ENCODE peak calls at places on chromosome 12, in nine cellular contexts. E is cardiac muscle cell; U is astrocyte; V is fibroblast of mammary gland; W is small intestine; R is Caco-2; X is heart right ventricle; A is effector memory CD4-positive, alpha-beta T cell; N is brain microvascular endothelial cell. L is an unnamed sample.

GRCh38 chr12:94187351-94187750 is 39.0 kb downstream of the PLXNC1 start:
- DNase-seq in E (no peak), W (no peak), N (no peak), R (no peak), X (no peak), A (no peak), U (no peak), V (peak), L (no peak)

GRCh38 chr12:84077692-84078091 is 834.9 kb downstream of the SLC6A15 start:
- DNase-seq in R (no peak), X (no peak), W (no peak), U (no peak), N (no peak), E (no peak), A (no peak), V (no peak), L (no peak)

GRCh38 chr12:64194333-64195149 is 27.6 kb downstream of the KICS2 start:
- DNase-seq in E (no peak), V (no peak), X (no peak), N (no peak), W (no peak), R (no peak), U (peak), A (no peak), L (no peak)

GRCh38 chr12:6950944-6951540 is at the start of gene PTPN6:
- DNase-seq in V (no peak), A (no peak), E (no peak), X (no peak), W (peak), R (no peak), N (no peak), U (no peak), L (peak)

GRCh38 chr12:57632369-57632897 is 568 bp downstream of the B4GALNT1 start:
- DNase-seq in R (no peak), E (no peak), U (no peak), A (no peak), N (no peak), W (no peak), X (no peak), V (no peak), L (no peak)

GRCh38 chr12:32548691-32549412 is 130.2 kb upstream of the DNM1L start:
- DNase-seq in X (peak), E (no peak), N (peak), A (no peak), U (peak), V (peak), R (no peak), W (no peak), L (no peak)

GRCh38 chr12:112107728-112108447 is 695 bp downstream of the NAA25 start:
- DNase-seq in R (peak), X (peak), E (peak), V (no peak), W (no peak), N (no peak), U (no peak), A (no peak), L (peak)

GRCh38 chr12:102800565-102800964 is 116.5 kb downstream of the PAH start:
- DNase-seq in X (no peak), V (no peak), N (no peak), U (no peak), A (no peak), R (no peak), E (no peak), W (no peak), L (no peak)

GRCh38 chr12:3102721-3103410 is 25.7 kb downstream of the TSPAN9 start:
- DNase-seq in R (no peak), N (no peak), X (no peak), E (no peak), U (no peak), A (no peak), W (no peak), V (no peak), L (no peak)

GRCh38 chr12:124286414-124286813 is 8.5 kb upstream of the RFLNA start:
- DNase-seq in X (no peak), W (peak), N (no peak), U (peak), R (no peak), A (no peak), E (no peak), V (no peak), L (no peak)

GRCh38 chr12:109460538-109460937 is 16.6 kb downstream of the KCTD10 start:
- DNase-seq in E (no peak), W (no peak), A (no peak), R (no peak), N (no peak), V (no peak), X (no peak), U (no peak), L (no peak)

GRCh38 chr12:109462868-109463692 is 14.0 kb downstream of the KCTD10 start:
- DNase-seq in N (peak), A (no peak), V (peak), X (peak), R (peak), E (peak), W (peak), U (peak), L (peak)

GRCh38 chr12:109461049-109461845 is 15.9 kb downstream of the KCTD10 start:
- DNase-seq in R (peak), W (peak), A (no peak), E (peak), U (peak), X (peak), N (peak), V (peak), L (no peak)

GRCh38 chr12:109463776-109464175 is 13.3 kb downstream of the KCTD10 start:
- DNase-seq in R (no peak), E (no peak), W (no peak), N (no peak), A (no peak), X (no peak), U (no peak), V (peak), L (no peak)

DNA sequence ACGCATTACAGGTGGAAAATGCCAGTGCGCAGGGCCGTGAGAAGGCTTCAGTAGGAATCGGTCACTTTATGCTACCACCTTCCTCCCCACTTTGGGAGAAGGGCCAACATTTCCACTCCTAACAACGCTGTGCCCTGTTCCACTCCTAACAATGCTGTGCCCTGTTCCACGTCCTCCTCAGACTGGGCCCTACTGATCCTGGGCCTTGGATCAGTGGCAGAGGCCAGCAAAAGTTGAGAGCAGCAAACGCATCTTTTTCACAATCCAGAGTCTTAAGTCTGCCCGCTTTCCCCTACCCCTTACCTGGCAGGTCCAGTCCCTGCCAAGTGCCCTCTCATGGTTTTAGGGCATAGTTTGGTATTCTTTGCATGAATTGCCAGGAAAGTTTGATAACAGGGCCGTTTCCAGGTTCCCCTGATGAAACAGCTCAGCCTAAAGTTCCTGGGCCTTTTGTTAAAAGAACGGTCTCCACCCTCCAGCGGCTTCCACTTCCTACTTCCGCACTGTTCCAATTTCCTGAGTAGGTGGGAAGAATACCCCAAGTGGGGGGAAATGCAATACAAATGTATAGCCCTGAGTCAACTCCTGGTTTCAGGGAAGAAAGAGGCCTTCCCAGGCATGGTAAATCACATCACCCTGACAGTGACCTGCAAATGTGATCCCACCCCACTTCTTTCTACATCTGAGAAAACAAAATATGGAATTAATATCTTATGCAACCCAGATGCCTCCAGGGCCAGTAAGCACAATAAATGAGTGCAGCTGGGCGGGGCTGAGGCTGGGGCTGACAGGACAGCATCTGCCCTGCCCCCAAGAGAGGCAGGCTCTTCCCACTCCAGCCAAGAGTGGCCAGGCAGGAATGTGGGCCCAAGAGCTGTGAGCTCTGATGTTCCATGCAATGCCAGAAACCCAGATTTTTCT is 15.0 kb downstream of the KCTD10 start:
- DNase-seq in R (peak), W (peak), X (peak), A (no peak), N (peak), V (peak), E (peak), U (peak), L (no peak)
- H3K4me3 ChIP-seq in R (peak), W (no peak), X (peak), A (no peak), N (peak), V (peak), E (no peak), U (peak), L (no peak)

GRCh38 chr12:10392394-10392930 is 2.6 kb upstream of the KLRK1 start:
- DNase-seq in W (peak), X (peak), V (peak), N (peak), A (no peak), E (no peak), R (no peak), U (peak), L (no peak)
- H3K4me3 ChIP-seq in W (no peak), X (no peak), V (no peak), N (no peak), A (no peak), E (no peak), R (no peak), U (no peak), L (no peak)

GRCh38 chr12:38903596-38903995 is 1.8 kb downstream of the CPNE8 start:
- DNase-seq in R (no peak), A (no peak), E (no peak), U (no peak), V (no peak), X (no peak), N (no peak), W (no peak), L (no peak)
- H3K4me3 ChIP-seq in R (no peak), A (no peak), E (no peak), U (no peak), V (no peak), X (peak), N (no peak), W (no peak), L (no peak)

DNA sequence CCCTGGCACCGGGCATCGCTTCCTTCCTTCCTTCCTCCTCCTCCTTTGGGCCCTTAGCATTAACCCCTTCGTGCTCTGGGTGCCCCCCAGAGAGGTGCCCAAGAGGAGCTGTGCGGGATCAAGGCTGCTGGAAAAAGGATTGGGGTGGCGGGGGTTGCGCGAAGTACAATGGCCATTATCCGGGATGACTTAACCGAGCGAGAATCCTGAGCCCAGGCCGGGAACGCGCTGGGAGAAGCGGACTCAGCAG is 2.8 kb downstream of the DHH start:
- DNase-seq in N (no peak), X (no peak), R (no peak), V (no peak), W (no peak), E (no peak), U (no peak), A (no peak), L (no peak)
- H3K4me3 ChIP-seq in N (peak), X (peak), R (no peak), V (peak), W (no peak), E (peak), U (peak), A (no peak), L (no peak)

DNA sequence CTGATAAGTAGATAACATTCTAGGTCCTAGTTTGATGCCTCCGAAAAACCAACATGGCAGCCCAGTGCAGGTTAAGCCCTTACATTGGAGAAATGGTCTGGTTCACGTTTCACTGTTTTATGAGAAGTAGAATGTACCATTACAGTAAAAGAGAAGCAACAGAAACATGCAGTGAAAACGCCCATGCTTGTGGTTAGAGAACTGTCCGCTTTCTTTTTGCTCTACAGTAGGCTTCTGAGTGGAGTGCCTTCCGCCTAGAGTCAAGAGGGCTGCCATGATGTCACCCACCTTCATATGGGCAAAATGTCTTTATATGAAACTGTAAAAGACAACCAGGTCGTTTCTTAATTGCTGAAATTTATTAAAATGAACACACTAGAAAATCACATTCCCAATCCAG is 190.3 kb upstream of the BCL2L14 start:
- DNase-seq in U (no peak), V (no peak), E (no peak), X (no peak), N (no peak), W (no peak), R (no peak), A (no peak), L (no peak)
- H3K4me3 ChIP-seq in U (no peak), V (no peak), E (no peak), X (no peak), N (no peak), W (no peak), R (no peak), A (no peak), L (no peak)

GRCh38 chr12:108304633-108305032 is 34.5 kb downstream of the CMKLR1 start:
- DNase-seq in U (peak), N (no peak), X (no peak), E (peak), A (no peak), R (peak), V (no peak), W (no peak), L (no peak)
- H3K4me3 ChIP-seq in U (no peak), N (no peak), X (no peak), E (no peak), A (no peak), R (no peak), V (no peak), W (no peak), L (no peak)

GRCh38 chr12:88235183-88235833 is 93.2 kb downstream of the TMTC3 start:
- DNase-seq in A (no peak), N (no peak), E (no peak), U (no peak), V (no peak), W (no peak), X (no peak), R (no peak), L (no peak)

GRCh38 chr12:88237954-88238353 is 95.8 kb downstream of the TMTC3 start:
- DNase-seq in A (no peak), E (no peak), U (peak), X (no peak), N (peak), V (peak), W (no peak), R (no peak), L (no peak)

GRCh38 chr12:88242939-88243338 is 100.8 kb downstream of the TMTC3 start:
- DNase-seq in X (no peak), U (no peak), A (no peak), N (no peak), W (no peak), V (no peak), E (no peak), R (no peak), L (no peak)

GRCh38 chr12:88242161-88242925 is 100.2 kb downstream of the TMTC3 start:
- DNase-seq in N (peak), W (no peak), A (no peak), R (no peak), X (no peak), U (peak), E (no peak), V (peak), L (no peak)

GRCh38 chr12:88238406-88238805 is 96.3 kb downstream of the TMTC3 start:
- DNase-seq in N (no peak), W (no peak), X (no peak), V (no peak), R (no peak), E (no peak), A (no peak), U (no peak), L (no peak)
- H3K4me3 ChIP-seq in N (no peak), W (no peak), X (no peak), V (no peak), R (no peak), E (no peak), A (no peak), U (no peak), L (no peak)

GRCh38 chr12:113246478-113247122 is 25.3 kb downstream of the TPCN1 start:
- DNase-seq in X (no peak), V (no peak), E (no peak), U (no peak), N (no peak), A (no peak), R (peak), W (no peak), L (no peak)
- H3K4me3 ChIP-seq in X (peak), V (no peak), E (no peak), U (no peak), N (no peak), A (no peak), R (no peak), W (no peak), L (no peak)

DNA sequence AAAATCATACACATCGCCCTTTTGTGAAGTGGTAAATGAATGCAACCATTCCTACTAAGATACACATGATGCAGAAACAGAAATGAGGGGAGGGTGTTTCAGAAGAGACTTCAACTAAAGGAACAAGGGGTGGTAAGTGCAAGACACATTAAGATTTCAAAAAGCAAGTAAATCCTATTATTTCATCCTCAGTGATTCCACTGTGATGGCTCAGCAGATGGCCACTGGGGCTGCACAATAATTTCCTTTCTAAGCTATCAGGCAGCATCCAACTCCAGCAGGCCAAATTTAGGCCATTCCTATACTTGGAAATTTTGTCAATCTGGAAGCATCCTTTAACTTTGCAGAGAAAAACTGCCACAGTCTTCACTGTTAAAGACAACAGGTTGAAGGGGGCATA is 272.4 kb downstream of the NELL2 start:
- DNase-seq in V (no peak), N (no peak), U (no peak), A (no peak), W (no peak), E (no peak), R (no peak), X (no peak), L (no peak)
- H3K4me3 ChIP-seq in V (no peak), N (no peak), U (no peak), A (no peak), W (no peak), E (no peak), R (no peak), X (no peak), L (no peak)